ENCODE peak calls at places on chromosomes 7 and 10, in five cellular contexts. K, T, N, D and Q are unnamed samples.

GRCh38 chr7:25858562-25859411 is 293.2 kb upstream of the NFE2L3 start:
- DNase-seq in K (no peak), T (no peak), N (peak; percentile 21), D (peak; percentile 84), Q (no peak)

GRCh38 chr7:20430664-20431063 is 100.0 kb downstream of the ITGB8 start:
- DNase-seq in K (no peak), T (no peak), N (no peak), D (no peak), Q (no peak)

GRCh38 chr10:43060291-43060690 is 16.6 kb upstream of the RET start:
- DNase-seq in K (no peak), T (no peak), N (no peak), D (no peak), Q (no peak)

GRCh38 chr10:107031981-107032699 is 132.4 kb downstream of the SORCS1 start:
- DNase-seq in K (no peak), T (no peak), N (no peak), D (no peak), Q (no peak)

GRCh38 chr10:31187182-31187581 is 131.8 kb upstream of the ZEB1 start:
- DNase-seq in K (no peak), T (no peak), N (no peak), D (no peak), Q (no peak)

GRCh38 chr10:61628875-61629513 is 33.7 kb upstream of the CABCOCO1 start:
- DNase-seq in K (no peak), T (no peak), N (no peak), D (peak; percentile 3), Q (no peak)

GRCh38 chr10:79079074-79079397 is 10.3 kb downstream of the ZMIZ1 start:
- DNase-seq in K (no peak), T (no peak), N (no peak), D (no peak), Q (no peak)

GRCh38 chr7:82443044-82443800 is at the start of gene CACNA2D1:
- DNase-seq in K (peak; percentile 6), T (no peak), N (peak; percentile 59), D (peak; percentile 55), Q (peak; percentile 12)

GRCh38 chr10:28291881-28292297 is 11.0 kb downstream of the MPP7 start:
- DNase-seq in K (no peak), T (no peak), N (no peak), D (no peak), Q (no peak)

GRCh38 chr7:953547-954327 is 743 bp downstream of the ADAP1 start:
- DNase-seq in K (no peak), T (no peak), N (no peak), D (no peak), Q (peak; percentile 67)

GRCh38 chr10:46555713-46556514 is 544 bp downstream of the GPRIN2 start:
- DNase-seq in K (no peak), T (no peak), N (peak; percentile 51), D (peak; percentile 58), Q (no peak)

GRCh38 chr10:69446650-69447151 is 4.6 kb upstream of the TSPAN15 start:
- DNase-seq in K (no peak), T (no peak), N (no peak), D (peak; percentile 39), Q (no peak)

GRCh38 chr7:47366960-47367359 is 215.0 kb downstream of the TNS3 start:
- DNase-seq in K (no peak), T (no peak), N (no peak), D (no peak), Q (no peak)

GRCh38 chr10:1249142-1249541 is 193.0 kb downstream of the WDR37 start:
- DNase-seq in K (no peak), T (no peak), N (no peak), D (no peak), Q (no peak)

GRCh38 chr7:97215556-97215955 is 98.1 kb downstream of the SDHAF3 start:
- DNase-seq in K (peak; percentile 58), T (no peak), N (no peak), D (peak; percentile 42), Q (peak; percentile 52)

GRCh38 chr7:154287370-154287769 is 235.2 kb downstream of the DPP6 start:
- DNase-seq in K (no peak), T (no peak), N (no peak), D (peak; percentile 6), Q (no peak)

GRCh38 chr7:5549096-5549896 is 125.7 kb upstream of the TNRC18 start:
- DNase-seq in K (no peak), T (no peak), N (no peak), D (peak; percentile 81), Q (no peak)

GRCh38 chr7:84647797-84648762 is 453.5 kb upstream of the SEMA3A start:
- DNase-seq in K (no peak), T (no peak), N (no peak), D (no peak), Q (no peak)

GRCh38 chr7:30468791-30469190 is 9.8 kb downstream of the NOD1 start:
- DNase-seq in K (no peak), T (no peak), N (no peak), D (no peak), Q (no peak)

GRCh38 chr10:79404231-79404609 is 41.2 kb downstream of the ZCCHC24 start:
- DNase-seq in K (no peak), T (no peak), N (no peak), D (peak; percentile 76), Q (no peak)

GRCh38 chr7:134593530-134594392 is 44.9 kb downstream of the AKR1B15 start:
- DNase-seq in K (peak; percentile 92), T (no peak), N (no peak), D (peak; percentile 61), Q (peak; percentile 92)

GRCh38 chr10:89029785-89030437 is 39.3 kb downstream of the FAS start:
- DNase-seq in K (peak; percentile 63), T (peak; percentile 24), N (peak; percentile 67), D (peak; percentile 54), Q (peak; percentile 79)

GRCh38 chr7:148588891-148589215 is 1.7 kb upstream of the C7orf33 start:
- DNase-seq in K (no peak), T (no peak), N (no peak), D (peak; percentile 20), Q (no peak)

GRCh38 chr10:84179059-84179710 is 5.6 kb downstream of the GPR15LG start:
- DNase-seq in K (no peak), T (no peak), N (no peak), D (peak; percentile 72), Q (peak; percentile 68)

GRCh38 chr10:88923525-88923924 is 29.0 kb downstream of the ACTA2 start:
- DNase-seq in K (no peak), T (no peak), N (no peak), D (no peak), Q (no peak)

GRCh38 chr10:97197030-97197500 is 11.3 kb upstream of the SLIT1 start:
- DNase-seq in K (no peak), T (no peak), N (no peak), D (no peak), Q (no peak)

GRCh38 chr10:32963102-32963501 is 5.1 kb upstream of the ITGB1 start:
- DNase-seq in K (no peak), T (no peak), N (no peak), D (no peak), Q (no peak)

GRCh38 chr7:149669121-149669818 is 104.1 kb downstream of the ZNF467 start:
- DNase-seq in K (no peak), T (no peak), N (no peak), D (peak; percentile 20), Q (no peak)

GRCh38 chr10:94423627-94424026 is 21.3 kb downstream of the TBC1D12 start:
- DNase-seq in K (no peak), T (no peak), N (no peak), D (no peak), Q (no peak)

GRCh38 chr7:150978136-150978789 is at the start of gene KCNH2:
- DNase-seq in K (peak; percentile 59), T (no peak), N (peak; percentile 57), D (peak; percentile 79), Q (peak; percentile 75)

GRCh38 chr7:33250421-33250827 is 121.1 kb downstream of the BBS9 start:
- DNase-seq in K (no peak), T (no peak), N (no peak), D (no peak), Q (no peak)

GRCh38 chr7:75987805-75988630 is 6.4 kb downstream of the TMEM120A start:
- DNase-seq in K (no peak), T (no peak), N (no peak), D (no peak), Q (no peak)

GRCh38 chr7:50264908-50265307 is 39.6 kb upstream of the IKZF1 start:
- DNase-seq in K (no peak), T (no peak), N (no peak), D (no peak), Q (no peak)

GRCh38 chr10:128268015-128268722 is 141.9 kb upstream of the MKI67 start:
- DNase-seq in K (peak; percentile 2), T (no peak), N (peak; percentile 84), D (peak; percentile 90), Q (peak; percentile 28)

GRCh38 chr10:75358835-75359421 is 42.6 kb downstream of the ZNF503 start:
- DNase-seq in K (no peak), T (no peak), N (no peak), D (no peak), Q (no peak)

GRCh38 chr10:113802997-113803396 is 50.9 kb downstream of the DCLRE1A start:
- DNase-seq in K (no peak), T (no peak), N (no peak), D (no peak), Q (no peak)

GRCh38 chr7:80729586-80730320 is 91.3 kb downstream of the CD36 start:
- DNase-seq in K (no peak), T (no peak), N (no peak), D (no peak), Q (no peak)

GRCh38 chr10:114309111-114309651 is 70.1 kb downstream of the VWA2 start:
- DNase-seq in K (no peak), T (no peak), N (no peak), D (no peak), Q (no peak)

GRCh38 chr10:67837519-67838314 is at the start of gene DNAJC12:
- DNase-seq in K (peak; percentile 24), T (no peak), N (no peak), D (peak; percentile 4), Q (peak; percentile 70)